ENCODE peak calls at places on chromosomes 12 and 14, in five cellular contexts. One of them, this sample, is unnamed. For H3K4me1, the result is how much of the 10 kb centered on the place peaks cover.

GRCh38 chr14:28382460-28383220 is 383.9 kb upstream of the FOXG1 start:
- DNase-seq in heart right ventricle: no peak
- DNase-seq in tibial nerve: no peak
- DNase-seq in heart left ventricle: no peak
- DNase-seq in uterus: no peak
- DNase-seq in this sample: no peak

GRCh38 chr14:42541535-42542001 is 934.9 kb downstream of the LRFN5 start:
- DNase-seq in heart right ventricle: no peak
- DNase-seq in tibial nerve: no peak
- DNase-seq in heart left ventricle: no peak
- DNase-seq in uterus: no peak
- DNase-seq in this sample: no peak

GRCh38 chr12:93135286-93136239 is 206.5 kb upstream of the EEA1 start:
- DNase-seq in heart right ventricle: no peak
- DNase-seq in tibial nerve: no peak
- DNase-seq in heart left ventricle: no peak
- DNase-seq in uterus: no peak
- DNase-seq in this sample: no peak

GRCh38 chr14:91413547-91414474 is 3.8 kb downstream of the CCDC88C start:
- DNase-seq in heart right ventricle: no peak
- DNase-seq in tibial nerve: no peak
- DNase-seq in heart left ventricle: no peak
- DNase-seq in uterus: no peak
- DNase-seq in this sample: no peak

GRCh38 chr14:92963301-92964123 is 40.6 kb downstream of the CHGA start:
- DNase-seq in heart right ventricle: no peak
- DNase-seq in tibial nerve: no peak
- DNase-seq in heart left ventricle: no peak
- DNase-seq in uterus: peak
- DNase-seq in this sample: peak

GRCh38 chr14:97948841-97949240 is 1151.7 kb downstream of the VRK1 start:
- DNase-seq in heart right ventricle: no peak
- DNase-seq in tibial nerve: no peak
- DNase-seq in heart left ventricle: no peak
- DNase-seq in uterus: no peak
- DNase-seq in this sample: no peak

GRCh38 chr12:108065061-108065460 is 64.0 kb upstream of the WSCD2 start:
- DNase-seq in heart right ventricle: no peak
- DNase-seq in tibial nerve: no peak
- DNase-seq in heart left ventricle: no peak
- DNase-seq in uterus: no peak
- DNase-seq in this sample: no peak

GRCh38 chr14:101007004-101007614 is 103.6 kb upstream of the RTL1 start:
- DNase-seq in heart right ventricle: no peak
- DNase-seq in tibial nerve: no peak
- DNase-seq in heart left ventricle: no peak
- DNase-seq in uterus: peak
- DNase-seq in this sample: no peak

GRCh38 chr12:115683240-115683765 is 594.2 kb downstream of the MED13L start:
- DNase-seq in heart right ventricle: no peak
- DNase-seq in tibial nerve: no peak
- DNase-seq in heart left ventricle: no peak
- DNase-seq in uterus: no peak
- DNase-seq in this sample: no peak

GRCh38 chr14:52043690-52044089 is 25.2 kb downstream of the NID2 start:
- DNase-seq in heart right ventricle: no peak
- DNase-seq in tibial nerve: no peak
- DNase-seq in heart left ventricle: no peak
- DNase-seq in uterus: no peak
- DNase-seq in this sample: peak

GRCh38 chr12:64181504-64182291 is 40.4 kb downstream of the KICS2 start:
- DNase-seq in heart right ventricle: no peak
- DNase-seq in tibial nerve: peak
- DNase-seq in heart left ventricle: peak
- DNase-seq in uterus: peak
- DNase-seq in this sample: peak

GRCh38 chr12:133236556-133236955 is 879 bp upstream of the ANHX start:
- DNase-seq in heart right ventricle: no peak
- DNase-seq in tibial nerve: no peak
- DNase-seq in heart left ventricle: no peak
- DNase-seq in uterus: no peak
- DNase-seq in this sample: no peak

GRCh38 chr12:109775172-109775881 is 57.9 kb downstream of the TRPV4 start:
- DNase-seq in heart right ventricle: peak
- DNase-seq in tibial nerve: peak
- DNase-seq in heart left ventricle: peak
- DNase-seq in uterus: peak
- DNase-seq in this sample: peak

GRCh38 chr12:7555752-7556151 is 52.2 kb upstream of the CD163 start:
- DNase-seq in heart right ventricle: no peak
- DNase-seq in tibial nerve: no peak
- DNase-seq in heart left ventricle: no peak
- DNase-seq in uterus: no peak
- DNase-seq in this sample: no peak

GRCh38 chr12:63919758-63920157 is 75.3 kb downstream of the SRGAP1 start:
- DNase-seq in heart right ventricle: no peak
- DNase-seq in tibial nerve: no peak
- DNase-seq in heart left ventricle: no peak
- DNase-seq in uterus: no peak
- DNase-seq in this sample: no peak

GRCh38 chr12:124494751-124495129 is 72.7 kb downstream of the NCOR2 start:
- DNase-seq in heart right ventricle: peak
- DNase-seq in tibial nerve: no peak
- DNase-seq in heart left ventricle: no peak
- DNase-seq in uterus: no peak
- DNase-seq in this sample: no peak

GRCh38 chr12:71947645-71948105 is 9.0 kb downstream of the TPH2 start:
- DNase-seq in heart right ventricle: no peak
- DNase-seq in tibial nerve: no peak
- DNase-seq in heart left ventricle: no peak
- DNase-seq in uterus: no peak
- DNase-seq in this sample: no peak

GRCh38 chr14:61212546-61212945 is 68.6 kb downstream of the TMEM30B start:
- DNase-seq in heart right ventricle: no peak
- DNase-seq in tibial nerve: no peak
- DNase-seq in heart left ventricle: no peak
- DNase-seq in uterus: no peak
- DNase-seq in this sample: no peak

GRCh38 chr12:113846275-113846674 is 119.8 kb downstream of the RBM19 start:
- DNase-seq in heart right ventricle: no peak
- DNase-seq in tibial nerve: no peak
- DNase-seq in heart left ventricle: no peak
- DNase-seq in uterus: no peak
- DNase-seq in this sample: no peak

GRCh38 chr14:20684662-20685456 is 499 bp downstream of the RNASE4 start:
- DNase-seq in heart right ventricle: no peak
- DNase-seq in tibial nerve: no peak
- DNase-seq in heart left ventricle: peak
- DNase-seq in uterus: peak
- DNase-seq in this sample: peak

GRCh38 chr12:4530982-4531586 is 7.6 kb upstream of the RAD51AP1 start:
- DNase-seq in heart right ventricle: no peak
- DNase-seq in tibial nerve: no peak
- DNase-seq in heart left ventricle: no peak
- DNase-seq in uterus: no peak
- DNase-seq in this sample: no peak
- H3K4me1 ChIP-seq in heart right ventricle: under half
- H3K4me1 ChIP-seq in tibial nerve: under half
- H3K4me1 ChIP-seq in heart left ventricle: under half
- H3K4me1 ChIP-seq in uterus: under half
- H3K4me1 ChIP-seq in this sample: under half

GRCh38 chr14:67263499-67264149 is 22.4 kb downstream of the PALS1 start:
- DNase-seq in heart right ventricle: no peak
- DNase-seq in tibial nerve: no peak
- DNase-seq in heart left ventricle: no peak
- DNase-seq in uterus: no peak
- DNase-seq in this sample: no peak

GRCh38 chr14:67260965-67261364 is 19.7 kb downstream of the PALS1 start:
- DNase-seq in heart right ventricle: no peak
- DNase-seq in tibial nerve: no peak
- DNase-seq in heart left ventricle: no peak
- DNase-seq in uterus: no peak
- DNase-seq in this sample: no peak

GRCh38 chr14:67265131-67265530 is 23.9 kb downstream of the PALS1 start:
- DNase-seq in heart right ventricle: no peak
- DNase-seq in tibial nerve: no peak
- DNase-seq in heart left ventricle: no peak
- DNase-seq in uterus: no peak
- DNase-seq in this sample: no peak

DNA sequence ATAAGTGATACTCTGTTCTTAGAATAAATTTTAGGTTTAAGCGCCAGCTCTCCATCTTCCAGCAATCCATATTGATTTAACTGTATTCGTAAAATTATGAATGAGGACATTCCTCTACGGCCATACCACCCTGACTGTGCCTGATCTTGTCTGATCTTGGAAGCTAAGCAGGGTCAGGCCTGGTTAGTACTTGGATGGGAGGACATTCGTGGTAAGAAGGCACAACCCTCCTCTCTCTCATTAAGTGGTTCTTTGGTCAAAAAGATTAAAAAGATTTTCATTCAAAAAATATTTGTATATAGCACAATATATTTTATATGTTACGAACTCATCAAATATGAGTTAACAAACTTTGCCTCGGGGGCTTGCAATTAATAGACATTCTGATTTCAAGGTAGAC is 18.9 kb downstream of the PALS1 start:
- DNase-seq in heart right ventricle: no peak
- DNase-seq in tibial nerve: no peak
- DNase-seq in heart left ventricle: no peak
- DNase-seq in uterus: no peak
- DNase-seq in this sample: no peak
- H3K27ac ChIP-seq in heart right ventricle: no peak
- H3K27ac ChIP-seq in tibial nerve: no peak
- H3K27ac ChIP-seq in heart left ventricle: no peak
- H3K27ac ChIP-seq in uterus: no peak
- H3K27ac ChIP-seq in this sample: no peak

DNA sequence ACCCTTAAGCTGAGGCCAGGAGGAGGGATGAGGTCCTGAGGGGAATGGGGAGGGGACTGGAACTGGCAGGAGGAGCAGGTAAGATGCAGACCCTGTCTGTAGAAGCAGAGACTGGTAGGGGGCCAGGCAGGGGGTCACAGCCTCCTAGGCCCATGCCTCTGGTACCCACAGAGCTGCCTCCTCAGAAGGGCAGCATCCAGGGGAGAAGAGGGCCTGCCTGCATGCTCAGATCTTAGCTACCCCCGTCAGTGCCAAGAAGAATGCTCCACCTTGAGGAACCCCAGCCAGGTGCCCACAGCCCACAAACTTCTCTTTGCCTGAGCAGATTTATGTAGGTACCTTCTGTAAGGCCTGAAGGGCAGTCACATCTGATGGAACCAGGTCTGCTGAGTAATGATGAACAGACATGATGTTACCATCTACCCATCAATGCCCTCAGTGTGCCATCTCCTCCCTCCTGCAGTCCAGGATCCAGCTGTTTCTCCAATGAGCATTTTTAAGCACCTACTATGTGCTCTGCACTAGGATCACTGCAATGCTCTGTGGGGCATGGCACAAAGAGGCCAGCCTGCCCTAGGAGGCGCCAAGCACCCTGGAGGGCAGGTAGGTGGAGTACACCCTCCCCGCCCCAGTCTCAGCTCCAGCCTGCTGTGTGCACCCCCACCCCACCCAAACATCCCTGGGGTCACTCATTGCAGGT is 24.8 kb upstream of the ZFP36L1 start:
- DNase-seq in heart right ventricle: no peak
- DNase-seq in tibial nerve: no peak
- DNase-seq in heart left ventricle: no peak
- DNase-seq in uterus: no peak
- DNase-seq in this sample: no peak
- H3K4me1 ChIP-seq in heart right ventricle: under half
- H3K4me1 ChIP-seq in tibial nerve: under half
- H3K4me1 ChIP-seq in heart left ventricle: under half
- H3K4me1 ChIP-seq in uterus: under half
- H3K4me1 ChIP-seq in this sample: under half

GRCh38 chr12:68086019-68086603 is 73.4 kb downstream of the IFNG start:
- DNase-seq in heart right ventricle: no peak
- DNase-seq in tibial nerve: no peak
- DNase-seq in heart left ventricle: no peak
- DNase-seq in uterus: no peak
- DNase-seq in this sample: no peak
- H3K27ac ChIP-seq in heart right ventricle: no peak
- H3K27ac ChIP-seq in tibial nerve: no peak
- H3K27ac ChIP-seq in heart left ventricle: no peak
- H3K27ac ChIP-seq in uterus: no peak
- H3K27ac ChIP-seq in this sample: no peak

DNA sequence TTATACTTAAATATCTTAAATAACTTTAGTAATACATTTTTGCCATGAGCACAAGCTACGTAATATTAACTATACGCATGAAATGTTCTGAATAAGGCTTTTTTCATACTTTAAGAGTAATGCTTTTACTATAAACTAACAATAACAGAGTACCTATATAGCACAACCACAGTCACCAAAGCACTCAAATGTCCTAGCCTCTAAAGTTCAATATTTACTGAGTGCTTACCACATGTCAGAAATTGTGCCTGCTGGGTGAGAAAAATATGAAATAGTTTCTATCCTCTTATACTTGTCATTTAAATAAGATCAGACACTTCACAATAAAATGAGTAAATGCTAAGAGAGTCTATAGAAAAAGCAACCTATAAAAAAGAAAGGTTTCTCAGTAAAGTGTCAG is 83.1 kb downstream of the SH2B3 start:
- DNase-seq in heart right ventricle: no peak
- DNase-seq in tibial nerve: no peak
- DNase-seq in heart left ventricle: no peak
- DNase-seq in uterus: no peak
- DNase-seq in this sample: no peak
- H3K4me1 ChIP-seq in heart right ventricle: under half
- H3K4me1 ChIP-seq in tibial nerve: under half
- H3K4me1 ChIP-seq in heart left ventricle: under half
- H3K4me1 ChIP-seq in uterus: under half
- H3K4me1 ChIP-seq in this sample: under half

GRCh38 chr12:6347367-6348338 is 5.8 kb upstream of the TNFRSF1A start:
- DNase-seq in heart right ventricle: peak
- DNase-seq in tibial nerve: no peak
- DNase-seq in heart left ventricle: peak
- DNase-seq in uterus: peak
- DNase-seq in this sample: peak
- H3K27ac ChIP-seq in heart right ventricle: peak
- H3K27ac ChIP-seq in tibial nerve: peak
- H3K27ac ChIP-seq in heart left ventricle: peak
- H3K27ac ChIP-seq in uterus: peak
- H3K27ac ChIP-seq in this sample: peak

DNA sequence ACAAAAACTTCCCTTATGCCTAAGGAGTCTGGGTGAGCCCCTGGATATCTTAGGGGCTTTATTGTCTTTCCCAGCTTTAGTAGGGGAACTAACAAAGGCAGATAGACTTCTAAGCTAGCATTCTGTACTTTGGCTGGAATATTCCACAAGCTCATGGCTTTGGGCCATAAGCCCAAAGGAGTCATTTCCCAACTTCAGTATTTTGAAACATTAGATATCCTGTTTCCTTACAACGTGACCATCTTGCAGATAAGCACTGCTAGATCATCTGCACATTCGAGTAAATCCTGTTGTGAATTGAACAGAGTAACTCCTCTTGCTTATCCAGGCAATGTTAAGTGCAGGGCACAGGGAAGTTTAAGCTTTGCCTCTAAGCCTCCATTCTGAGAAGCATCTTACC is 70.6 kb upstream of the ACTN1 start:
- DNase-seq in heart right ventricle: no peak
- DNase-seq in tibial nerve: no peak
- DNase-seq in heart left ventricle: peak
- DNase-seq in uterus: peak
- DNase-seq in this sample: no peak
- H3K4me1 ChIP-seq in heart right ventricle: half or more
- H3K4me1 ChIP-seq in tibial nerve: under half
- H3K4me1 ChIP-seq in heart left ventricle: under half
- H3K4me1 ChIP-seq in uterus: under half
- H3K4me1 ChIP-seq in this sample: under half